ENCODE peak calls at places on chromosome 22, in six cellular contexts. O is upper lobe of left lung, P is ovary, U is A549, A is K562, F is stomach. W is an unnamed sample.

GRCh38 chr22:37362618-37363017 is 64.7 kb downstream of the ELFN2 start:
- DNase-seq in O (no peak), P (no peak), U (no peak), A (no peak), F (no peak), W (no peak)

GRCh38 chr22:26964642-26965041 is 307.3 kb downstream of the MIAT start:
- DNase-seq in O (no peak), P (no peak), U (no peak), A (no peak), F (no peak), W (no peak)

GRCh38 chr22:35630387-35630793 is 13.3 kb upstream of the MB start:
- DNase-seq in O (no peak), P (no peak), U (peak; percentile 41), A (no peak), F (no peak), W (no peak)

GRCh38 chr22:43883719-43884415 is 7.9 kb downstream of the PNPLA5 start:
- DNase-seq in O (no peak), P (no peak), U (no peak), A (no peak), F (no peak), W (no peak)

GRCh38 chr22:30423296-30423958 is 2.1 kb upstream of the MTFP1 start:
- DNase-seq in O (no peak), P (no peak), U (no peak), A (no peak), F (no peak), W (no peak)

GRCh38 chr22:46368871-46369715 is 33.6 kb downstream of the TRMU start:
- DNase-seq in O (no peak), P (no peak), U (no peak), A (no peak), F (no peak), W (no peak)

GRCh38 chr22:20763630-20764029 is 10.3 kb upstream of the SERPIND1 start:
- DNase-seq in O (peak; percentile 59), P (no peak), U (no peak), A (no peak), F (no peak), W (no peak)

GRCh38 chr22:48755332-48755949 is 1072.2 kb downstream of the BRD1 start:
- DNase-seq in O (peak; percentile 17), P (no peak), U (no peak), A (no peak), F (peak; percentile 17), W (no peak)

GRCh38 chr22:39148024-39148726 is 4.3 kb downstream of the CBX7 start:
- DNase-seq in O (no peak), P (no peak), U (no peak), A (no peak), F (no peak), W (no peak)

GRCh38 chr22:23063539-23064380 is 6.6 kb upstream of the GNAZ start:
- DNase-seq in O (peak; percentile 17), P (no peak), U (no peak), A (no peak), F (peak; percentile 22), W (no peak)

GRCh38 chr22:50703726-50704509 is 31.3 kb downstream of the SHANK3 start:
- DNase-seq in O (no peak), P (peak; percentile 8), U (no peak), A (no peak), F (no peak), W (no peak)

GRCh38 chr22:50309601-50309991 is 2.1 kb upstream of the PLXNB2 start:
- DNase-seq in O (no peak), P (peak; percentile 34), U (no peak), A (no peak), F (no peak), W (no peak)

GRCh38 chr22:27019827-27020226 is 362.4 kb downstream of the MIAT start:
- DNase-seq in O (no peak), P (no peak), U (peak; percentile 5), A (no peak), F (no peak), W (no peak)

GRCh38 chr22:44204937-44205712 is 24.4 kb downstream of the PARVG start:
- DNase-seq in O (no peak), P (no peak), U (no peak), A (no peak), F (no peak), W (no peak)

GRCh38 chr22:35400335-35400680 is 368 bp downstream of the MCM5 start:
- DNase-seq in O (no peak), P (no peak), U (no peak), A (peak; percentile 12), F (no peak), W (no peak)

GRCh38 chr22:48800036-48800885 is 1027.4 kb downstream of the BRD1 start:
- DNase-seq in O (no peak), P (no peak), U (no peak), A (no peak), F (no peak), W (no peak)

GRCh38 chr22:19179472-19180048 is 1.0 kb upstream of the SLC25A1 start:
- DNase-seq in O (peak; percentile 86), P (peak; percentile 77), U (peak; percentile 55), A (peak; percentile 95), F (peak; percentile 80), W (peak; percentile 55)

GRCh38 chr22:26713823-26714449 is 56.5 kb downstream of the MIAT start:
- DNase-seq in O (no peak), P (no peak), U (no peak), A (no peak), F (no peak), W (no peak)

GRCh38 chr22:29136715-29137700 is 64.2 kb downstream of the KREMEN1 start:
- DNase-seq in O (no peak), P (no peak), U (no peak), A (no peak), F (no peak), W (no peak)
- H3K27ac ChIP-seq in O (no peak overlapping the region), P (no peak overlapping the region), U (no peak overlapping the region), A (no peak overlapping the region), F (no peak overlapping the region), W (no peak overlapping the region)

GRCh38 chr22:40856513-40857308 is at the start of the genes ST13 and XPNPEP3:
- DNase-seq in O (peak; percentile 97), P (peak; percentile 98), U (peak; percentile 50), A (peak; percentile 87), F (peak; percentile 97), W (peak; percentile 95)
- TF ChIP-seq EP300 in O (no peak), P (no peak), U (no peak), A (peak; percentile 17), F (no peak), W (peak; percentile 91)

GRCh38 chr22:45320326-45320976 is 10.7 kb downstream of the FAM118A start:
- DNase-seq in O (no peak), P (no peak), U (no peak), A (no peak), F (no peak), W (no peak)
- H3K27ac ChIP-seq in O (no peak overlapping the region), P (no peak overlapping the region), U (no peak overlapping the region), A (no peak overlapping the region), F (peak overlapping the region; percentile 91), W (peak overlapping the region; percentile 84)

GRCh38 chr22:24592846-24593809 is at the start of gene LRRC75B:
- DNase-seq in O (peak; percentile 90), P (peak; percentile 95), U (peak; percentile 80), A (peak; percentile 77), F (peak; percentile 93), W (peak; percentile 86)
- TF ChIP-seq EP300 in O (no peak), P (no peak), U (no peak), A (no peak), F (no peak), W (no peak)

DNA sequence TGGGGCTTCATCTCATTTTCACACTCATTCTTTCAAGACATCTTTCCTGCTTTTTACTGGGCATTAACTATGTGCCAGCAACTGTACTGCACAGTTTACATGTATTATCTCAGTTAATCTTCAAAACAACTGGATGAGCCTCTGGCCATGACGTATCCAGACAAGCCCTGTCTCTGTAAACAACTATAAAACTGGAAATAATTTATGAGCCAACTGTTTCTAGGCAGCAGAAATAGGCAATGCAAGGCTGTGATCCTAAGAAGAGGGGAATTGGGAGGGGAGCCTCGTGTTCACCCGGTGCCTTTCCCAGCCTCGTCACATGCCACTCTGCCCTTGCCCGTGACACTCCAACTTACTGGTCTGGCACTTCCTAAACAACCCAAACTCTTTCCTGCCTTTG is 82.8 kb downstream of the FBXO7 start:
- DNase-seq in O (no peak), P (no peak), U (no peak), A (no peak), F (no peak), W (no peak)
- H3K27ac ChIP-seq in O (peak overlapping the region; percentile 45), P (no peak overlapping the region), U (peak overlapping the region; percentile 83), A (no peak overlapping the region), F (no peak overlapping the region), W (no peak overlapping the region)

DNA sequence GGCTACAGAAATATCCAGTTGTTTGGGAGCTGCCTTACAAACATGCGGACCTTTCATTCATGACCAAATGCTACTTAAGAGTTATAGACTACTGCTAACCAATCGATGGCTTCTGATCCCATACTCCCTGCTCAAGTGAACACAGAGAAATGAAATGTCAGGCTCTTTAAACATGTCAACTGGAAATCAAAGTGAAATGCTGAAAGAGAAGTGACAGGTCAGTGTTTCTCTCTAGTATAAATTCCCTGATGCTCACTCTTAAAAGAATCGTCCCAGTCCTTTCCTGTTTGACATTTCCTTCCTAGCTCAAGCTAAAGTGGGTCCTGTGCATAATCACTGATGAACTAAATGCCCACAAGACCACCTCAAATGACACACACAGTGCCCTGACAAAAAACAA is 331.0 kb downstream of the TTC28 start:
- DNase-seq in O (no peak), P (no peak), U (no peak), A (no peak), F (no peak), W (no peak)
- TF ChIP-seq EP300 in O (no peak), P (no peak), U (no peak), A (no peak), F (no peak), W (no peak)